ENCODE peak calls at places on chromosomes 4 and X, in seven cellular contexts. Z is stromal cell of bone marrow; C is T-helper 9 cell; Y is activated T-cell treated with anti-CD3 and anti-CD28 coated beads, Interleukin-2, amount 50 U/mL, for 72 hours; T is iPS-NIHi11; V is left colon; I is fibroblast of lung. B is an unnamed sample.

GRCh38 chrX:9873360-9873759 is 87.1 kb downstream of the SHROOM2 start:
- DNase-seq in Z (no peak), C (no peak), Y (no peak), T (no peak), V (no peak), I (no peak), B (no peak)

GRCh38 chr4:7138223-7139166 is 53.8 kb upstream of the SORCS2 start:
- DNase-seq in Z (no peak), C (no peak), Y (no peak), T (no peak), V (no peak), I (no peak), B (no peak)

GRCh38 chrX:96843566-96843965 is 40.1 kb upstream of the RPA4 start:
- DNase-seq in Z (no peak), C (no peak), Y (no peak), T (peak), V (no peak), I (no peak), B (no peak)

GRCh38 chr4:138911903-138912713 is 103.5 kb upstream of the NOCT start:
- DNase-seq in Z (no peak), C (no peak), Y (no peak), T (no peak), V (peak), I (no peak), B (peak)

GRCh38 chr4:111641813-111642579 is 503.3 kb upstream of the FAM241A start:
- DNase-seq in Z (peak), C (no peak), Y (peak), T (peak), V (peak), I (peak), B (no peak)

GRCh38 chrX:71111851-71112468 is 583 bp upstream of the IL2RG start:
- DNase-seq in Z (no peak), C (peak), Y (no peak), T (no peak), V (no peak), I (no peak), B (no peak)

GRCh38 chr4:76090241-76090691 is 15.8 kb downstream of the ART3 start:
- DNase-seq in Z (peak), C (no peak), Y (no peak), T (no peak), V (peak), I (peak), B (no peak)

GRCh38 chr4:123418486-123418931 is 21.9 kb downstream of the SPRY1 start:
- DNase-seq in Z (peak), C (no peak), Y (no peak), T (peak), V (no peak), I (peak), B (no peak)

GRCh38 chrX:37796805-37797204 is 16.9 kb downstream of the CYBB start:
- DNase-seq in Z (no peak), C (no peak), Y (no peak), T (no peak), V (no peak), I (no peak), B (no peak)

GRCh38 chr4:144627663-144628076 is 18.3 kb upstream of the HHIP start:
- DNase-seq in Z (no peak), C (no peak), Y (no peak), T (no peak), V (no peak), I (no peak), B (no peak)

GRCh38 chr4:121514443-121514842 is 133.6 kb upstream of the QRFPR start:
- DNase-seq in Z (no peak), C (no peak), Y (no peak), T (no peak), V (no peak), I (no peak), B (no peak)

GRCh38 chr4:53847935-53848334 is 216.5 kb downstream of the CHIC2 start:
- DNase-seq in Z (no peak), C (no peak), Y (no peak), T (no peak), V (no peak), I (no peak), B (no peak)

B was measured in kidney.